ENCODE peak calls at places on chromosome 2, in four cellular contexts. S, B, L and G are unnamed samples.

GRCh38 chr2:61670591-61671503 is 132.7 kb upstream of the XPO1 start:
- DNase-seq in S (no peak), L (no peak), B (peak; percentile 44), G (no peak)

GRCh38 chr2:234989183-234989701 is 37.4 kb downstream of the SH3BP4 start:
- DNase-seq in B (peak; percentile 96), L (no peak), S (peak; percentile 97), G (peak; percentile 94)

GRCh38 chr2:215619022-215619958 is 183.4 kb upstream of the FN1 start:
- DNase-seq in B (no peak), S (peak; percentile 34), L (peak; percentile 12), G (no peak)

GRCh38 chr2:101190753-101191516 is 39.8 kb upstream of the TBC1D8 start:
- DNase-seq in L (peak; percentile 33), B (no peak), S (no peak), G (no peak)

GRCh38 chr2:9050122-9050809 is 46.8 kb upstream of the MBOAT2 start:
- DNase-seq in L (no peak), B (no peak), S (no peak), G (no peak)

GRCh38 chr2:212974692-212975091 is 176.7 kb downstream of the IKZF2 start:
- DNase-seq in S (no peak), L (peak; percentile 67), B (no peak), G (no peak)

GRCh38 chr2:163171786-163172549 is 333.4 kb upstream of the KCNH7 start:
- DNase-seq in L (no peak), B (no peak), S (no peak), G (no peak)

GRCh38 chr2:210768329-210768910 is 212.0 kb downstream of the CPS1 start:
- DNase-seq in B (no peak), L (no peak), S (no peak), G (no peak)

GRCh38 chr2:96146881-96147592 is 1.8 kb upstream of the DUSP2 start:
- DNase-seq in S (no peak), L (no peak), B (no peak), G (peak; percentile 35)

GRCh38 chr2:35858216-35858615 is 497.4 kb upstream of the CRIM1 start:
- DNase-seq in L (no peak), B (no peak), S (no peak), G (no peak)

GRCh38 chr2:142580691-142581090 is 296.8 kb upstream of the KYNU start:
- DNase-seq in S (no peak), L (no peak), B (no peak), G (no peak)

GRCh38 chr2:142581491-142581890 is 296.0 kb upstream of the KYNU start:
- DNase-seq in B (no peak), L (no peak), S (no peak), G (no peak)

GRCh38 chr2:142586693-142587432 is 290.6 kb upstream of the KYNU start:
- DNase-seq in S (no peak), B (no peak), L (peak; percentile 37), G (no peak)

GRCh38 chr2:142585785-142586184 is 291.7 kb upstream of the KYNU start:
- DNase-seq in L (peak; percentile 13), S (no peak), B (no peak), G (no peak)

GRCh38 chr2:142582317-142582716 is 295.1 kb upstream of the KYNU start:
- DNase-seq in S (no peak), B (no peak), L (peak; percentile 10), G (no peak)
- TF ChIP-seq CTCF in S (no peak), B (no peak), L (no peak), G (no peak)

GRCh38 chr2:69734858-69735574 is 6.9 kb upstream of the ANXA4 start:
- DNase-seq in L (peak; percentile 80), B (no peak), S (no peak), G (no peak)
- TF ChIP-seq CTCF in L (no peak), B (no peak), S (no peak), G (no peak)

GRCh38 chr2:189702071-189702470 is 27.6 kb downstream of the ANKAR start:
- DNase-seq in S (no peak), L (peak; percentile 27), B (no peak), G (no peak)
- TF ChIP-seq CTCF in S (no peak), L (peak; percentile 16), B (no peak), G (no peak)

DNA sequence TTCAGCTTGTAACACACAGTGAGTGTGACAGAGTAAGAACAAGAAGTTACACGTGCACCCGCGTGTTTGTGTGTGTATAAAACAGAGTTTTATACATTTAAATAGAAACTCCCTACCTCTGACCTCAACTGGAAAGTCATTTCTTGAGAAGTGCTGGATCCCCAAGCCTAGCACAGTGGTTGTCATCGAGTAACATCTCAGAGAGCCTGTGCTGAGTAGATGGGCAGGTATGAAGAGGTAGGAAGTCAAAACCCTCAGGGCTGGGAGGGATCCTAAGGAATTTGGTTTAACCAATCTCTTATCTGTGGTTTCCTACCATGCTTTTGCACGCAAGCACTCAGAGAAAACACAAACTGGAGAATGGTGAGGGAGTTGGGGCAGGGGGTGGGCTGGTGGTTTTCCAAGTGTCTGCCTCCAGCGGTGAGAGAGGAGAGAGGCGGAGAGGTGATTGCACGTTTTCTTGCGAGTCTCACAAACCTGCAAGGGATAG is 9.2 kb downstream of the ACOXL start:
- DNase-seq in B (no peak), S (no peak), L (no peak), G (no peak)
- TF ChIP-seq CTCF in B (no peak), S (no peak), L (no peak), G (no peak)

GRCh38 chr2:71484354-71484753 is 31.0 kb downstream of the DYSF start:
- DNase-seq in B (no peak), L (no peak), S (no peak), G (no peak)

GRCh38 chr2:71479261-71479660 is 25.9 kb downstream of the DYSF start:
- DNase-seq in B (no peak), L (no peak), S (no peak), G (no peak)

GRCh38 chr2:71481111-71481510 is 27.8 kb downstream of the DYSF start:
- DNase-seq in S (no peak), L (no peak), B (no peak), G (no peak)

GRCh38 chr2:71483246-71483645 is 29.9 kb downstream of the DYSF start:
- DNase-seq in S (no peak), B (no peak), L (no peak), G (no peak)

DNA sequence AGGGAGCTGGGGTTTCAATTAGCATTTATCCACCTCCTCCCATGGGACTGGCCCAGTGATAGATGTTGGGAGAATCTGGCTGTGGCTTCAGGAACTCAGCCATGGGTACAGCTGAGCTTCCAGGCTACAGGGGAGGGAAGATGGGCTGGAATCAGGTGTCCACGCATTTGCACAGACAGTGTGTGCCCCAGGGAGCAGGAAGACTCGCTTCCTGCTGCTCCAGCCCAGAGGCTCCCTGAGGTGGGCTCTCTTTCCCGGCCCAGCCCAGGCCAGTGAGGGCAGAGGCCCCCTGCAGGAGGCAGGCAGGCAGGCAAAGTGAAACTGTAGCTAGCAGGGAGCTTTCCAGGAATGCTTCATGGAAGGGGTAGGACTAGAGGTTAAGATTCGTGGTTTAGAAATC is 28.7 kb downstream of the DYSF start:
- DNase-seq in L (no peak), S (no peak), B (no peak), G (no peak)
- TF ChIP-seq CTCF in L (no peak), S (no peak), B (no peak), G (no peak)

GRCh38 chr2:185978634-185979405 is 240.2 kb downstream of the FSIP2 start:
- DNase-seq in L (no peak), B (no peak), S (no peak), G (no peak)

GRCh38 chr2:185984670-185985069 is 246.1 kb downstream of the FSIP2 start:
- DNase-seq in L (no peak), B (no peak), S (no peak), G (no peak)

GRCh38 chr2:185980944-185981343 is 242.3 kb downstream of the FSIP2 start:
- DNase-seq in S (no peak), L (no peak), B (no peak), G (no peak)

GRCh38 chr2:185979546-185980071 is 241.0 kb downstream of the FSIP2 start:
- DNase-seq in S (peak; percentile 35), B (no peak), L (no peak), G (no peak)
- TF ChIP-seq CTCF in S (no peak), B (no peak), L (no peak), G (no peak)

GRCh38 chr2:135916232-135916631 is 40.0 kb upstream of the MCM6 start:
- DNase-seq in L (peak; percentile 69), B (no peak), S (no peak), G (no peak)
- TF ChIP-seq CTCF in L (no peak), B (peak; percentile 49), S (peak; percentile 13), G (peak; percentile 52)

DNA sequence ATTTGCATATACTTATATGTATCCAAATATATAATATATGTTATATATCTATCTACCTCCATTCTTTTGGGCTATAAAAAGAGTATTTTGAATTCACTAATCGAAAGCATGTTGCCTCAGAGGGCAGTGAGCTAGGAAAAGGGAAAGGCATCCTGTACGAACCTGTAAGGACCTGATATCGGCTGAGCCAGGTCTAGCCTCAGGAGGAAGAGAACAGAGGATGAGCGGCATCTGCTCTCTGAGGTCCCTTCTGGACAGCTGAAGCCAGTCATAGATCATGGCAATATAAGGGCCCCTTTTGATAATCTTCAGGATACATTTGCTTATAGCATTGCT is 166.2 kb upstream of the STK17B start:
- DNase-seq in B (no peak), S (no peak), L (no peak), G (no peak)
- TF ChIP-seq CTCF in B (peak; percentile 12), S (peak; percentile 34), L (no peak), G (peak; percentile 7)

DNA sequence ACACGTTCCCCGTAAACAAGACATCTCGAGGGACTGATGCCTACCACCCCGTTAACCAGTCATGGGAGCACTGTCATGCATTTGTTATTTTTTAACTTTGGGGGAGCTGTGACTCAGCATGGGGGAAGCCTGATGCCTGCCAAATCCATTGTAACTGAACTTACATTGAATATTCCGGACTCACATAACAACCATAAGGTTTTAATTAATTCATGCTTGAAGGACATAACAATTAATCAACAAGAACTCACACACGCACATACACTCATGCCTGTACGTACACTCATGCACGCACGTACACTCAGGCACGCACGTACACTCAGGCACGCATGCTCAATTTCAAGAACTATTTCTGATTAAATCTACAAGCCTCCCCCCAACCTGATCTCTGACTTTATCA is 1639.1 kb downstream of the SUCLG1 start:
- DNase-seq in L (no peak), S (no peak), B (no peak), G (no peak)
- TF ChIP-seq CTCF in L (no peak), S (no peak), B (no peak), G (no peak)

GRCh38 chr2:28340312-28341202 is 52.1 kb upstream of the FOSL2 start:
- DNase-seq in L (no peak), B (no peak), S (no peak), G (no peak)
- TF ChIP-seq CTCF in L (peak; percentile 23), B (no peak), S (no peak), G (no peak)